ENCODE peak calls at places on chromosome 13, in six cellular contexts. One of them, this sample, is unnamed.

GRCh38 chr13:44425041-44425814 is 51.6 kb downstream of the SERP2 start:
- DNase-seq in RCC 7860: no peak
- DNase-seq in T-helper 1 cell: no peak
- DNase-seq in hippocampal formation: no peak
- DNase-seq in neural crest cell: no peak
- DNase-seq in cardiac muscle cell: no peak
- DNase-seq in this sample: no peak

GRCh38 chr13:96011291-96011875 is 41.8 kb downstream of the UGGT2 start:
- DNase-seq in RCC 7860: no peak
- DNase-seq in T-helper 1 cell: no peak
- DNase-seq in hippocampal formation: no peak
- DNase-seq in neural crest cell: no peak
- DNase-seq in cardiac muscle cell: no peak
- DNase-seq in this sample: no peak

GRCh38 chr13:23433171-23434153 is at the start of gene SACS:
- DNase-seq in RCC 7860: peak; percentile 52
- DNase-seq in T-helper 1 cell: no peak
- DNase-seq in hippocampal formation: peak; percentile 63
- DNase-seq in neural crest cell: peak; percentile 68
- DNase-seq in cardiac muscle cell: peak; percentile 76
- DNase-seq in this sample: no peak

GRCh38 chr13:95568131-95568530 is 15.6 kb downstream of the CLDN10 start:
- DNase-seq in RCC 7860: no peak
- DNase-seq in T-helper 1 cell: no peak
- DNase-seq in hippocampal formation: no peak
- DNase-seq in neural crest cell: no peak
- DNase-seq in cardiac muscle cell: no peak
- DNase-seq in this sample: no peak

GRCh38 chr13:97125810-97126738 is 96.1 kb upstream of the MBNL2 start:
- DNase-seq in RCC 7860: no peak
- DNase-seq in T-helper 1 cell: no peak
- DNase-seq in hippocampal formation: no peak
- DNase-seq in neural crest cell: no peak
- DNase-seq in cardiac muscle cell: no peak
- DNase-seq in this sample: no peak

GRCh38 chr13:73299787-73300186 is 241.0 kb downstream of the KLF5 start:
- DNase-seq in RCC 7860: no peak
- DNase-seq in T-helper 1 cell: no peak
- DNase-seq in hippocampal formation: no peak
- DNase-seq in neural crest cell: no peak
- DNase-seq in cardiac muscle cell: no peak
- DNase-seq in this sample: no peak

GRCh38 chr13:23811366-23812027 is 77.7 kb downstream of the MIPEP start:
- DNase-seq in RCC 7860: no peak
- DNase-seq in T-helper 1 cell: no peak
- DNase-seq in hippocampal formation: no peak
- DNase-seq in neural crest cell: no peak
- DNase-seq in cardiac muscle cell: no peak
- DNase-seq in this sample: no peak

GRCh38 chr13:107865643-107866006 is 349.7 kb downstream of the LIG4 start:
- DNase-seq in RCC 7860: no peak
- DNase-seq in T-helper 1 cell: no peak
- DNase-seq in hippocampal formation: no peak
- DNase-seq in neural crest cell: no peak
- DNase-seq in cardiac muscle cell: no peak
- DNase-seq in this sample: no peak

GRCh38 chr13:76016799-76017198 is 380.7 kb downstream of the LMO7 start:
- DNase-seq in RCC 7860: peak; percentile 5
- DNase-seq in T-helper 1 cell: no peak
- DNase-seq in hippocampal formation: no peak
- DNase-seq in neural crest cell: no peak
- DNase-seq in cardiac muscle cell: no peak
- DNase-seq in this sample: no peak

GRCh38 chr13:45527699-45528462 is 63.1 kb downstream of the COG3 start:
- DNase-seq in RCC 7860: no peak
- DNase-seq in T-helper 1 cell: no peak
- DNase-seq in hippocampal formation: no peak
- DNase-seq in neural crest cell: no peak
- DNase-seq in cardiac muscle cell: no peak
- DNase-seq in this sample: no peak

GRCh38 chr13:79674765-79675515 is 194.0 kb downstream of the NDFIP2 start:
- DNase-seq in RCC 7860: no peak
- DNase-seq in T-helper 1 cell: no peak
- DNase-seq in hippocampal formation: no peak
- DNase-seq in neural crest cell: no peak
- DNase-seq in cardiac muscle cell: no peak
- DNase-seq in this sample: no peak

GRCh38 chr13:110713642-110713952 is at the start of gene ING1:
- DNase-seq in RCC 7860: no peak
- DNase-seq in T-helper 1 cell: no peak
- DNase-seq in hippocampal formation: peak; percentile 69
- DNase-seq in neural crest cell: no peak
- DNase-seq in cardiac muscle cell: no peak
- DNase-seq in this sample: no peak

GRCh38 chr13:49097374-49097773 is 121.7 kb downstream of the FNDC3A start:
- DNase-seq in RCC 7860: no peak
- DNase-seq in T-helper 1 cell: no peak
- DNase-seq in hippocampal formation: no peak
- DNase-seq in neural crest cell: no peak
- DNase-seq in cardiac muscle cell: no peak
- DNase-seq in this sample: no peak

GRCh38 chr13:67642638-67643037 is 412.5 kb upstream of the PCDH9 start:
- DNase-seq in RCC 7860: no peak
- DNase-seq in T-helper 1 cell: no peak
- DNase-seq in hippocampal formation: peak; percentile 2
- DNase-seq in neural crest cell: no peak
- DNase-seq in cardiac muscle cell: no peak
- DNase-seq in this sample: no peak

GRCh38 chr13:80217614-80218456 is 123.1 kb downstream of the SPRY2 start:
- DNase-seq in RCC 7860: peak; percentile 11
- DNase-seq in T-helper 1 cell: no peak
- DNase-seq in hippocampal formation: no peak
- DNase-seq in neural crest cell: no peak
- DNase-seq in cardiac muscle cell: no peak
- DNase-seq in this sample: no peak

GRCh38 chr13:82356667-82357066 is 1525.6 kb downstream of the SLITRK1 start:
- DNase-seq in RCC 7860: no peak
- DNase-seq in T-helper 1 cell: no peak
- DNase-seq in hippocampal formation: peak; percentile 34
- DNase-seq in neural crest cell: no peak
- DNase-seq in cardiac muscle cell: peak; percentile 16
- DNase-seq in this sample: no peak

GRCh38 chr13:49820591-49821215 is 28.2 kb upstream of the KPNA3 start:
- DNase-seq in RCC 7860: no peak
- DNase-seq in T-helper 1 cell: no peak
- DNase-seq in hippocampal formation: no peak
- DNase-seq in neural crest cell: no peak
- DNase-seq in cardiac muscle cell: no peak
- DNase-seq in this sample: no peak

GRCh38 chr13:31722684-31723083 is 16.6 kb upstream of the RXFP2 start:
- DNase-seq in RCC 7860: no peak
- DNase-seq in T-helper 1 cell: no peak
- DNase-seq in hippocampal formation: no peak
- DNase-seq in neural crest cell: no peak
- DNase-seq in cardiac muscle cell: no peak
- DNase-seq in this sample: no peak

GRCh38 chr13:110390572-110390971 is 83.5 kb downstream of the COL4A2 start:
- DNase-seq in RCC 7860: peak; percentile 89
- DNase-seq in T-helper 1 cell: no peak
- DNase-seq in hippocampal formation: no peak
- DNase-seq in neural crest cell: no peak
- DNase-seq in cardiac muscle cell: no peak
- DNase-seq in this sample: no peak

GRCh38 chr13:98189841-98190505 is 12.9 kb upstream of the RNF113B start:
- DNase-seq in RCC 7860: no peak
- DNase-seq in T-helper 1 cell: no peak
- DNase-seq in hippocampal formation: no peak
- DNase-seq in neural crest cell: no peak
- DNase-seq in cardiac muscle cell: no peak
- DNase-seq in this sample: no peak

GRCh38 chr13:28558567-28558966 is 63.6 kb upstream of the FLT1 start:
- DNase-seq in RCC 7860: no peak
- DNase-seq in T-helper 1 cell: no peak
- DNase-seq in hippocampal formation: no peak
- DNase-seq in neural crest cell: no peak
- DNase-seq in cardiac muscle cell: no peak
- DNase-seq in this sample: no peak

GRCh38 chr13:93700115-93700514 is 473.5 kb downstream of the GPC6 start:
- DNase-seq in RCC 7860: no peak
- DNase-seq in T-helper 1 cell: no peak
- DNase-seq in hippocampal formation: no peak
- DNase-seq in neural crest cell: no peak
- DNase-seq in cardiac muscle cell: no peak
- DNase-seq in this sample: no peak

GRCh38 chr13:51058461-51059167 is 52.5 kb downstream of the C13orf42 start:
- DNase-seq in RCC 7860: no peak
- DNase-seq in T-helper 1 cell: no peak
- DNase-seq in hippocampal formation: no peak
- DNase-seq in neural crest cell: no peak
- DNase-seq in cardiac muscle cell: peak; percentile 24
- DNase-seq in this sample: no peak

GRCh38 chr13:30569901-30570576 is 47.7 kb upstream of the USPL1 start:
- DNase-seq in RCC 7860: peak; percentile 84
- DNase-seq in T-helper 1 cell: no peak
- DNase-seq in hippocampal formation: peak; percentile 37
- DNase-seq in neural crest cell: no peak
- DNase-seq in cardiac muscle cell: no peak
- DNase-seq in this sample: no peak

GRCh38 chr13:109154546-109154945 is 525.1 kb downstream of the MYO16 start:
- DNase-seq in RCC 7860: no peak
- DNase-seq in T-helper 1 cell: no peak
- DNase-seq in hippocampal formation: no peak
- DNase-seq in neural crest cell: no peak
- DNase-seq in cardiac muscle cell: no peak
- DNase-seq in this sample: no peak

GRCh38 chr13:96089749-96090239 is at the start of gene HS6ST3:
- DNase-seq in RCC 7860: no peak
- DNase-seq in T-helper 1 cell: no peak
- DNase-seq in hippocampal formation: no peak
- DNase-seq in neural crest cell: peak; percentile 20
- DNase-seq in cardiac muscle cell: peak; percentile 56
- DNase-seq in this sample: peak; percentile 32

GRCh38 chr13:113881614-113882265 is 17.9 kb upstream of the GAS6 start:
- DNase-seq in RCC 7860: no peak
- DNase-seq in T-helper 1 cell: no peak
- DNase-seq in hippocampal formation: no peak
- DNase-seq in neural crest cell: no peak
- DNase-seq in cardiac muscle cell: peak; percentile 23
- DNase-seq in this sample: no peak

GRCh38 chr13:79405501-79405830 is 589 bp downstream of the RBM26 start:
- DNase-seq in RCC 7860: no peak
- DNase-seq in T-helper 1 cell: no peak
- DNase-seq in hippocampal formation: no peak
- DNase-seq in neural crest cell: no peak
- DNase-seq in cardiac muscle cell: no peak
- DNase-seq in this sample: no peak

GRCh38 chr13:47932953-47933687 is 68.0 kb downstream of the SUCLA2 start:
- DNase-seq in RCC 7860: no peak
- DNase-seq in T-helper 1 cell: no peak
- DNase-seq in hippocampal formation: no peak
- DNase-seq in neural crest cell: no peak
- DNase-seq in cardiac muscle cell: no peak
- DNase-seq in this sample: no peak

This sample was measured in mucosa of descending colon.